ENCODE peak calls at places on chromosomes 3 and 15, in nine cellular contexts. One of them, this sample, is unnamed.

GRCh38 chr3:149448331-149448831 is 26.1 kb upstream of the TM4SF4 start:
- DNase-seq in upper lobe of left lung: no peak
- DNase-seq in epithelial cell of esophagus: peak; percentile 58
- DNase-seq in bronchial epithelial cell: peak; percentile 61
- DNase-seq in hepatocyte: no peak
- DNase-seq in psoas muscle: no peak
- DNase-seq in fibroblast of mammary gland: peak; percentile 72
- DNase-seq in AG09309: peak; percentile 54
- DNase-seq in CD4-positive, alpha-beta T cell: no peak
- DNase-seq in this sample: no peak

GRCh38 chr3:30628931-30629590 is 22.7 kb downstream of the TGFBR2 start:
- DNase-seq in upper lobe of left lung: no peak
- DNase-seq in epithelial cell of esophagus: no peak
- DNase-seq in bronchial epithelial cell: no peak
- DNase-seq in hepatocyte: peak; percentile 18
- DNase-seq in psoas muscle: no peak
- DNase-seq in fibroblast of mammary gland: no peak
- DNase-seq in AG09309: no peak
- DNase-seq in CD4-positive, alpha-beta T cell: no peak
- DNase-seq in this sample: no peak

GRCh38 chr3:171491412-171491811 is 31.2 kb upstream of the TNIK start:
- DNase-seq in upper lobe of left lung: no peak
- DNase-seq in epithelial cell of esophagus: no peak
- DNase-seq in bronchial epithelial cell: no peak
- DNase-seq in hepatocyte: no peak
- DNase-seq in psoas muscle: no peak
- DNase-seq in fibroblast of mammary gland: no peak
- DNase-seq in AG09309: no peak
- DNase-seq in CD4-positive, alpha-beta T cell: no peak
- DNase-seq in this sample: no peak

GRCh38 chr15:101803676-101804075 is 367 bp downstream of the OR4F6 start:
- DNase-seq in upper lobe of left lung: no peak
- DNase-seq in epithelial cell of esophagus: no peak
- DNase-seq in bronchial epithelial cell: no peak
- DNase-seq in hepatocyte: no peak
- DNase-seq in psoas muscle: no peak
- DNase-seq in fibroblast of mammary gland: no peak
- DNase-seq in AG09309: no peak
- DNase-seq in CD4-positive, alpha-beta T cell: no peak
- DNase-seq in this sample: no peak

GRCh38 chr15:70741107-70741511 is 22.2 kb downstream of the UACA start:
- DNase-seq in upper lobe of left lung: peak; percentile 81
- DNase-seq in epithelial cell of esophagus: peak; percentile 88
- DNase-seq in bronchial epithelial cell: peak; percentile 80
- DNase-seq in hepatocyte: peak; percentile 65
- DNase-seq in psoas muscle: peak; percentile 74
- DNase-seq in fibroblast of mammary gland: peak; percentile 93
- DNase-seq in AG09309: peak; percentile 67
- DNase-seq in CD4-positive, alpha-beta T cell: no peak
- DNase-seq in this sample: peak; percentile 62

GRCh38 chr15:101162701-101163483 is 89.0 kb downstream of the CHSY1 start:
- DNase-seq in upper lobe of left lung: peak; percentile 51
- DNase-seq in epithelial cell of esophagus: no peak
- DNase-seq in bronchial epithelial cell: no peak
- DNase-seq in hepatocyte: peak; percentile 43
- DNase-seq in psoas muscle: peak; percentile 76
- DNase-seq in fibroblast of mammary gland: no peak
- DNase-seq in AG09309: no peak
- DNase-seq in CD4-positive, alpha-beta T cell: no peak
- DNase-seq in this sample: peak; percentile 86

GRCh38 chr3:127487196-127487595 is 103.3 kb downstream of the TPRA1 start:
- DNase-seq in upper lobe of left lung: no peak
- DNase-seq in epithelial cell of esophagus: no peak
- DNase-seq in bronchial epithelial cell: no peak
- DNase-seq in hepatocyte: no peak
- DNase-seq in psoas muscle: no peak
- DNase-seq in fibroblast of mammary gland: no peak
- DNase-seq in AG09309: no peak
- DNase-seq in CD4-positive, alpha-beta T cell: no peak
- DNase-seq in this sample: no peak

GRCh38 chr3:122314467-122314866 is 10.6 kb upstream of the CSTA start:
- DNase-seq in upper lobe of left lung: no peak
- DNase-seq in epithelial cell of esophagus: peak; percentile 92
- DNase-seq in bronchial epithelial cell: peak; percentile 94
- DNase-seq in hepatocyte: no peak
- DNase-seq in psoas muscle: no peak
- DNase-seq in fibroblast of mammary gland: peak; percentile 35
- DNase-seq in AG09309: no peak
- DNase-seq in CD4-positive, alpha-beta T cell: no peak
- DNase-seq in this sample: no peak

GRCh38 chr3:141275973-141276372 is 44.3 kb downstream of the PXYLP1 start:
- DNase-seq in upper lobe of left lung: peak; percentile 80
- DNase-seq in epithelial cell of esophagus: peak; percentile 98
- DNase-seq in bronchial epithelial cell: peak; percentile 100
- DNase-seq in hepatocyte: peak; percentile 46
- DNase-seq in psoas muscle: no peak
- DNase-seq in fibroblast of mammary gland: peak; percentile 43
- DNase-seq in AG09309: no peak
- DNase-seq in CD4-positive, alpha-beta T cell: no peak
- DNase-seq in this sample: no peak

GRCh38 chr15:55868707-55869106 is 124.7 kb downstream of the NEDD4 start:
- DNase-seq in upper lobe of left lung: no peak
- DNase-seq in epithelial cell of esophagus: peak; percentile 53
- DNase-seq in bronchial epithelial cell: peak; percentile 71
- DNase-seq in hepatocyte: no peak
- DNase-seq in psoas muscle: no peak
- DNase-seq in fibroblast of mammary gland: peak; percentile 12
- DNase-seq in AG09309: no peak
- DNase-seq in CD4-positive, alpha-beta T cell: no peak
- DNase-seq in this sample: no peak

GRCh38 chr3:115487972-115488371 is 135.3 kb upstream of the GAP43 start:
- DNase-seq in upper lobe of left lung: no peak
- DNase-seq in epithelial cell of esophagus: no peak
- DNase-seq in bronchial epithelial cell: no peak
- DNase-seq in hepatocyte: no peak
- DNase-seq in psoas muscle: no peak
- DNase-seq in fibroblast of mammary gland: no peak
- DNase-seq in AG09309: no peak
- DNase-seq in CD4-positive, alpha-beta T cell: no peak
- DNase-seq in this sample: no peak

GRCh38 chr3:14141602-14142315 is 16.9 kb downstream of the TMEM43 start:
- DNase-seq in upper lobe of left lung: peak; percentile 15
- DNase-seq in epithelial cell of esophagus: no peak
- DNase-seq in bronchial epithelial cell: no peak
- DNase-seq in hepatocyte: no peak
- DNase-seq in psoas muscle: no peak
- DNase-seq in fibroblast of mammary gland: no peak
- DNase-seq in AG09309: no peak
- DNase-seq in CD4-positive, alpha-beta T cell: no peak
- DNase-seq in this sample: peak; percentile 49

DNA sequence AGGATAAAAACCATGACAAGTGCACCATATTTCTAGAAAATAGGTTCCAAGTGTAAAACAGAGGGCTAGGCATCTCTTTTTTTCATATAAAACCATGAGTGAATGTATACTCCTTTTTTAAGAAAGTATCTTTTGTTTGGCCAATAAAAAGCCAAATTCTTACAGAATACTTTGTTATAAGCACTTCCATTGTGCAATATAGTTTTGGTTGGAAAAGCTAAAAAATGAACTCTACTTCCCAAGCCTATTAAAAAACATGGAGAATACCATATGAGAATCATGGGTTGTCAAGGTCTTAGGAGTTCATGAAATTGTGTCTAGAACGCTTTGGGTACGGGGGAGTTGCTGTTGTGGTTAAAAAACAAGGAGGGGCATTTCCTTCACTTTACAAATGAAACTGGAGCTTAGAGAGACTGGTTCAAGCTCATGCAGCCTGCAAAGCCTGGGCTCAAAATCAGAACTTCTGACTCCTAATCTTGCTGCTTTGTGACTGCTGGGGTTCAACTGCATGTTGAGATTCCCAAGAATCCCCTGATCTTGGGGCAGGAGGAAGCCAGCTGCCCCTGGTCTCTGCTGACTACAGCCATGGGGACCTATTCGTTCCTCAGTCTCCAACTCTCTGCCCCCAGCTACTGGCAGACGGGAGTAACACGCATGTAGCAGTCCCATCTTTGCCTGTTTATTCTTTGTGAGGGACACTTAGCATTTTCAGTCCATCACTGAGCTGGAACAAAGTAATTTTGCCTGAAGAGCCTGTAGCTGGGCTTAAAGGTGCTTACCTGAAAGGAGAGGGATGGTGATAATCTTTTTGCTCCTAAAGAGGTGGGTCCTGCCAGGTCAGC is 229.1 kb downstream of the CHST2 start:
- DNase-seq in upper lobe of left lung: no peak
- DNase-seq in epithelial cell of esophagus: no peak
- DNase-seq in bronchial epithelial cell: no peak
- DNase-seq in hepatocyte: no peak
- DNase-seq in psoas muscle: no peak
- DNase-seq in fibroblast of mammary gland: no peak
- DNase-seq in AG09309: no peak
- DNase-seq in CD4-positive, alpha-beta T cell: no peak
- DNase-seq in this sample: no peak
- TF ChIP-seq CTCF in upper lobe of left lung: no peak
- TF ChIP-seq CTCF in epithelial cell of esophagus: no peak
- TF ChIP-seq CTCF in bronchial epithelial cell: no peak
- TF ChIP-seq CTCF in hepatocyte: no peak
- TF ChIP-seq CTCF in psoas muscle: no peak
- TF ChIP-seq CTCF in fibroblast of mammary gland: peak; percentile 8
- TF ChIP-seq CTCF in AG09309: peak; percentile 29
- TF ChIP-seq CTCF in CD4-positive, alpha-beta T cell: no peak
- TF ChIP-seq CTCF in this sample: peak; percentile 9

GRCh38 chr3:174377684-174378083 is 481.4 kb upstream of the NAALADL2 start:
- DNase-seq in upper lobe of left lung: no peak
- DNase-seq in epithelial cell of esophagus: no peak
- DNase-seq in bronchial epithelial cell: no peak
- DNase-seq in hepatocyte: no peak
- DNase-seq in psoas muscle: peak; percentile 31
- DNase-seq in fibroblast of mammary gland: no peak
- DNase-seq in AG09309: no peak
- DNase-seq in CD4-positive, alpha-beta T cell: no peak
- DNase-seq in this sample: no peak
- TF ChIP-seq CTCF in upper lobe of left lung: no peak
- TF ChIP-seq CTCF in epithelial cell of esophagus: no peak
- TF ChIP-seq CTCF in bronchial epithelial cell: no peak
- TF ChIP-seq CTCF in hepatocyte: no peak
- TF ChIP-seq CTCF in psoas muscle: no peak
- TF ChIP-seq CTCF in fibroblast of mammary gland: no peak
- TF ChIP-seq CTCF in AG09309: no peak
- TF ChIP-seq CTCF in CD4-positive, alpha-beta T cell: no peak
- TF ChIP-seq CTCF in this sample: no peak

GRCh38 chr15:86231864-86232801 is 152.5 kb downstream of the AGBL1 start:
- DNase-seq in upper lobe of left lung: no peak
- DNase-seq in epithelial cell of esophagus: peak; percentile 62
- DNase-seq in bronchial epithelial cell: peak; percentile 41
- DNase-seq in hepatocyte: peak; percentile 73
- DNase-seq in psoas muscle: no peak
- DNase-seq in fibroblast of mammary gland: peak; percentile 27
- DNase-seq in AG09309: no peak
- DNase-seq in CD4-positive, alpha-beta T cell: peak; percentile 6
- DNase-seq in this sample: no peak
- TF ChIP-seq CTCF in upper lobe of left lung: peak; percentile 47
- TF ChIP-seq CTCF in epithelial cell of esophagus: peak; percentile 72
- TF ChIP-seq CTCF in bronchial epithelial cell: peak; percentile 66
- TF ChIP-seq CTCF in hepatocyte: peak; percentile 87
- TF ChIP-seq CTCF in psoas muscle: peak; percentile 42
- TF ChIP-seq CTCF in fibroblast of mammary gland: peak; percentile 41
- TF ChIP-seq CTCF in AG09309: no peak
- TF ChIP-seq CTCF in CD4-positive, alpha-beta T cell: peak; percentile 59
- TF ChIP-seq CTCF in this sample: peak; percentile 72

DNA sequence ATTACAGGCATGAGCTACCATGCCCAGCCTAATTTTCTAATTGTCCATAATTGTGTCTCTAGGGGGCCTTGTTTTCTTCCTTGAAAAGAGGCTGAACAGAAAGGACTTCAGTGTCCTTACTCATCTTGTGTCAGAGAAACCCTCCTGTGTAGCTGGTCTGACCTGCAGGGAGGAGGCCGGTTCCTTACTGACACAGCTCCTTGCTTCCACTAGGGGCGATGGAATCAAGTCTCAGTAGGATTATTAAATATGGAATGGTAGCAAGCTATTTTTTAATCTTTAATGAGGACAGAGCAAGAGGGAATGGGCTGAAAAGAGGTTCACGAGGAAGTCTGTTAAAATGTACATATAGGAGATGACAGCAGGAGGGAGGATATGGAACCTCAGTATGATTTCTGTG is 8.6 kb downstream of the LPCAT4 start:
- DNase-seq in upper lobe of left lung: no peak
- DNase-seq in epithelial cell of esophagus: peak; percentile 46
- DNase-seq in bronchial epithelial cell: no peak
- DNase-seq in hepatocyte: no peak
- DNase-seq in psoas muscle: no peak
- DNase-seq in fibroblast of mammary gland: no peak
- DNase-seq in AG09309: no peak
- DNase-seq in CD4-positive, alpha-beta T cell: no peak
- DNase-seq in this sample: no peak
- TF ChIP-seq CTCF in upper lobe of left lung: no peak
- TF ChIP-seq CTCF in epithelial cell of esophagus: peak; percentile 38
- TF ChIP-seq CTCF in bronchial epithelial cell: no peak
- TF ChIP-seq CTCF in hepatocyte: peak; percentile 12
- TF ChIP-seq CTCF in psoas muscle: no peak
- TF ChIP-seq CTCF in fibroblast of mammary gland: peak; percentile 31
- TF ChIP-seq CTCF in AG09309: peak; percentile 26
- TF ChIP-seq CTCF in CD4-positive, alpha-beta T cell: no peak
- TF ChIP-seq CTCF in this sample: peak; percentile 28

GRCh38 chr3:23984934-23985333 is 39.8 kb downstream of the NR1D2 start:
- DNase-seq in upper lobe of left lung: no peak
- DNase-seq in epithelial cell of esophagus: no peak
- DNase-seq in bronchial epithelial cell: no peak
- DNase-seq in hepatocyte: no peak
- DNase-seq in psoas muscle: no peak
- DNase-seq in fibroblast of mammary gland: no peak
- DNase-seq in AG09309: no peak
- DNase-seq in CD4-positive, alpha-beta T cell: no peak
- DNase-seq in this sample: no peak
- TF ChIP-seq CTCF in upper lobe of left lung: no peak
- TF ChIP-seq CTCF in epithelial cell of esophagus: no peak
- TF ChIP-seq CTCF in bronchial epithelial cell: no peak
- TF ChIP-seq CTCF in hepatocyte: no peak
- TF ChIP-seq CTCF in psoas muscle: no peak
- TF ChIP-seq CTCF in fibroblast of mammary gland: no peak
- TF ChIP-seq CTCF in AG09309: no peak
- TF ChIP-seq CTCF in CD4-positive, alpha-beta T cell: no peak
- TF ChIP-seq CTCF in this sample: no peak

DNA sequence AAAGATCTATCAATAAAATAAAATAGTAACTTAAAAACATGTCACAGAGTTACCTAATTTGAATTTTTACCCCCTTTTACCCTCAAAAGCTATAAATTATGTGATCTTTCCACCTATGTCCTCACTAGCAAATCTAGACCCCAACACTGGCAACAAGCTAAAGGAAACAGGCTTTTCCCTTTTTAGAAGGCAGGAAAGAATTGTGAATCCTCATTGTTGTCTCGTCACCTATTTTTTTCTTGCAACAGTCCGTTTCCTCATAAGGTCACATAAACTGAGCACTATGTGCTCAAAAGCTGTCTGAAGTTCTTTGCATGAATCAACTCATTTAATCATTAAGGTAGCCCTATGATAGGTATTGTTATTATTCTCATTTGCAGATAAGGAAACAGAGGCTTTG is 34.6 kb upstream of the DAZL start:
- DNase-seq in upper lobe of left lung: no peak
- DNase-seq in epithelial cell of esophagus: no peak
- DNase-seq in bronchial epithelial cell: no peak
- DNase-seq in hepatocyte: no peak
- DNase-seq in psoas muscle: no peak
- DNase-seq in fibroblast of mammary gland: no peak
- DNase-seq in AG09309: no peak
- DNase-seq in CD4-positive, alpha-beta T cell: no peak
- DNase-seq in this sample: no peak
- TF ChIP-seq CTCF in upper lobe of left lung: no peak
- TF ChIP-seq CTCF in epithelial cell of esophagus: no peak
- TF ChIP-seq CTCF in bronchial epithelial cell: no peak
- TF ChIP-seq CTCF in hepatocyte: no peak
- TF ChIP-seq CTCF in psoas muscle: no peak
- TF ChIP-seq CTCF in fibroblast of mammary gland: no peak
- TF ChIP-seq CTCF in AG09309: no peak
- TF ChIP-seq CTCF in CD4-positive, alpha-beta T cell: no peak
- TF ChIP-seq CTCF in this sample: no peak